ENCODE peak calls at places on chromosomes 11 and 22, in eight cellular contexts. One of them, this sample, is unnamed.

GRCh38 chr11:35012467-35013191 is 96.2 kb downstream of the PDHX start:
- DNase-seq in activated CD4-positive, alpha-beta T cell treated with anti-CD3 and anti-CD28 coated beads, Interleukin-2, amount 10 ng/mL, durations not matched to agents 24 days and 14 days: peak
- DNase-seq in T-helper 1 cell: peak
- DNase-seq in activated B cell treated with CpG ODN at 0.5 μM for 24 hours: no peak
- DNase-seq in CD4-positive, CD25-positive, alpha-beta regulatory T cell: no peak
- DNase-seq in stimulated activated CD8-positive, alpha-beta memory T cell treated with anti-CD3 and anti-CD28 coated beads, Interleukin-7, amount 100 ng/mL, for 48 hours: no peak
- DNase-seq in fibroblast of villous mesenchyme: no peak
- DNase-seq in mesenchymal stem cell: no peak
- DNase-seq in this sample: no peak

GRCh38 chr11:38460429-38460828 is 1862.4 kb upstream of the RAG2 start:
- DNase-seq in CD4-positive, CD25-positive, alpha-beta regulatory T cell: no peak
- DNase-seq in T-helper 1 cell: no peak
- DNase-seq in stimulated activated CD8-positive, alpha-beta memory T cell treated with anti-CD3 and anti-CD28 coated beads, Interleukin-7, amount 100 ng/mL, for 48 hours: no peak
- DNase-seq in activated B cell treated with CpG ODN at 0.5 μM for 24 hours: no peak
- DNase-seq in fibroblast of villous mesenchyme: peak
- DNase-seq in mesenchymal stem cell: no peak
- DNase-seq in activated CD4-positive, alpha-beta T cell treated with anti-CD3 and anti-CD28 coated beads, Interleukin-2, amount 10 ng/mL, durations not matched to agents 24 days and 14 days: no peak
- DNase-seq in this sample: no peak

GRCh38 chr11:2590131-2590950 is 109.5 kb downstream of the KCNQ1OT1 start:
- DNase-seq in CD4-positive, CD25-positive, alpha-beta regulatory T cell: no peak
- DNase-seq in stimulated activated CD8-positive, alpha-beta memory T cell treated with anti-CD3 and anti-CD28 coated beads, Interleukin-7, amount 100 ng/mL, for 48 hours: no peak
- DNase-seq in activated CD4-positive, alpha-beta T cell treated with anti-CD3 and anti-CD28 coated beads, Interleukin-2, amount 10 ng/mL, durations not matched to agents 24 days and 14 days: peak
- DNase-seq in mesenchymal stem cell: no peak
- DNase-seq in fibroblast of villous mesenchyme: no peak
- DNase-seq in activated B cell treated with CpG ODN at 0.5 μM for 24 hours: no peak
- DNase-seq in T-helper 1 cell: no peak
- DNase-seq in this sample: no peak

GRCh38 chr11:80414766-80415165 is 973.9 kb upstream of the TENM4 start:
- DNase-seq in mesenchymal stem cell: no peak
- DNase-seq in CD4-positive, CD25-positive, alpha-beta regulatory T cell: no peak
- DNase-seq in activated CD4-positive, alpha-beta T cell treated with anti-CD3 and anti-CD28 coated beads, Interleukin-2, amount 10 ng/mL, durations not matched to agents 24 days and 14 days: no peak
- DNase-seq in stimulated activated CD8-positive, alpha-beta memory T cell treated with anti-CD3 and anti-CD28 coated beads, Interleukin-7, amount 100 ng/mL, for 48 hours: no peak
- DNase-seq in fibroblast of villous mesenchyme: no peak
- DNase-seq in activated B cell treated with CpG ODN at 0.5 μM for 24 hours: no peak
- DNase-seq in T-helper 1 cell: no peak
- DNase-seq in this sample: no peak

GRCh38 chr22:22787805-22788459 is 99.7 kb upstream of the IGLL5 start:
- DNase-seq in mesenchymal stem cell: peak
- DNase-seq in stimulated activated CD8-positive, alpha-beta memory T cell treated with anti-CD3 and anti-CD28 coated beads, Interleukin-7, amount 100 ng/mL, for 48 hours: peak
- DNase-seq in activated CD4-positive, alpha-beta T cell treated with anti-CD3 and anti-CD28 coated beads, Interleukin-2, amount 10 ng/mL, durations not matched to agents 24 days and 14 days: peak
- DNase-seq in T-helper 1 cell: peak
- DNase-seq in activated B cell treated with CpG ODN at 0.5 μM for 24 hours: peak
- DNase-seq in CD4-positive, CD25-positive, alpha-beta regulatory T cell: peak
- DNase-seq in fibroblast of villous mesenchyme: peak
- DNase-seq in this sample: peak

GRCh38 chr11:104795511-104796213 is 102.6 kb downstream of the CASP12 start:
- DNase-seq in T-helper 1 cell: no peak
- DNase-seq in mesenchymal stem cell: no peak
- DNase-seq in CD4-positive, CD25-positive, alpha-beta regulatory T cell: no peak
- DNase-seq in activated B cell treated with CpG ODN at 0.5 μM for 24 hours: no peak
- DNase-seq in stimulated activated CD8-positive, alpha-beta memory T cell treated with anti-CD3 and anti-CD28 coated beads, Interleukin-7, amount 100 ng/mL, for 48 hours: no peak
- DNase-seq in fibroblast of villous mesenchyme: no peak
- DNase-seq in activated CD4-positive, alpha-beta T cell treated with anti-CD3 and anti-CD28 coated beads, Interleukin-2, amount 10 ng/mL, durations not matched to agents 24 days and 14 days: no peak
- DNase-seq in this sample: no peak

GRCh38 chr11:27207025-27207650 is 155.9 kb downstream of the CCDC34 start:
- DNase-seq in activated B cell treated with CpG ODN at 0.5 μM for 24 hours: no peak
- DNase-seq in T-helper 1 cell: no peak
- DNase-seq in CD4-positive, CD25-positive, alpha-beta regulatory T cell: no peak
- DNase-seq in activated CD4-positive, alpha-beta T cell treated with anti-CD3 and anti-CD28 coated beads, Interleukin-2, amount 10 ng/mL, durations not matched to agents 24 days and 14 days: no peak
- DNase-seq in fibroblast of villous mesenchyme: no peak
- DNase-seq in mesenchymal stem cell: no peak
- DNase-seq in stimulated activated CD8-positive, alpha-beta memory T cell treated with anti-CD3 and anti-CD28 coated beads, Interleukin-7, amount 100 ng/mL, for 48 hours: no peak
- DNase-seq in this sample: no peak

GRCh38 chr11:17516551-17517150 is 27.6 kb downstream of the USH1C start:
- DNase-seq in CD4-positive, CD25-positive, alpha-beta regulatory T cell: no peak
- DNase-seq in stimulated activated CD8-positive, alpha-beta memory T cell treated with anti-CD3 and anti-CD28 coated beads, Interleukin-7, amount 100 ng/mL, for 48 hours: no peak
- DNase-seq in activated CD4-positive, alpha-beta T cell treated with anti-CD3 and anti-CD28 coated beads, Interleukin-2, amount 10 ng/mL, durations not matched to agents 24 days and 14 days: no peak
- DNase-seq in fibroblast of villous mesenchyme: no peak
- DNase-seq in mesenchymal stem cell: no peak
- DNase-seq in T-helper 1 cell: no peak
- DNase-seq in activated B cell treated with CpG ODN at 0.5 μM for 24 hours: no peak
- DNase-seq in this sample: no peak

This sample was measured in activated effector memory CD4-positive, alpha-beta T cell treated with Interleukin-2 at 50 U/mL for 16 hours.